ENCODE peak calls at places on chromosomes 7 and 10, in eight cellular contexts. X, Z, O, I, Y, H, G and E are unnamed samples.

GRCh38 chr7:157347217-157347904 is 10.6 kb downstream of the DNAJB6 start:
- DNase-seq in I (peak; percentile 62), Z (peak; percentile 33), X (no peak), G (no peak), H (peak; percentile 80), Y (peak; percentile 74), O (peak; percentile 80), E (no peak)

GRCh38 chr7:124791876-124792446 is 26.4 kb upstream of the GPR37 start:
- DNase-seq in I (no peak), G (no peak), X (no peak), O (no peak), Y (peak; percentile 56), H (no peak), Z (no peak), E (no peak)

GRCh38 chr10:48804740-48805182 is 120.1 kb downstream of the WDFY4 start:
- DNase-seq in O (no peak), X (no peak), Z (no peak), G (no peak), H (no peak), I (no peak), Y (no peak), E (no peak)

GRCh38 chr7:71140264-71140663 is 8.3 kb downstream of the GALNT17 start:
- DNase-seq in X (no peak), O (no peak), I (no peak), Z (no peak), Y (no peak), G (no peak), H (no peak), E (no peak)

GRCh38 chr10:32142646-32143045 is 86.4 kb upstream of the KIF5B start:
- DNase-seq in I (no peak), Z (no peak), O (peak; percentile 16), Y (no peak), G (no peak), X (no peak), H (no peak), E (no peak)

GRCh38 chr7:128174391-128174790 is 66.7 kb upstream of the LEP start:
- DNase-seq in O (no peak), G (no peak), Y (no peak), H (no peak), Z (no peak), I (no peak), X (no peak), E (no peak)

GRCh38 chr7:75639071-75639892 is 99.5 kb downstream of the HIP1 start:
- DNase-seq in H (no peak), G (no peak), X (peak; percentile 94), Y (peak; percentile 21), O (no peak), I (peak; percentile 57), Z (no peak), E (peak; percentile 42)

GRCh38 chr10:31926765-31927596 is 1.6 kb downstream of the ARHGAP12 start:
- DNase-seq in Z (no peak), G (no peak), H (no peak), Y (peak; percentile 26), O (no peak), X (no peak), I (no peak), E (no peak)

GRCh38 chr10:99945286-99945685 is 64.5 kb downstream of the DNMBP start:
- DNase-seq in O (peak; percentile 85), Z (peak; percentile 67), Y (peak; percentile 80), I (peak; percentile 57), G (peak; percentile 47), H (peak; percentile 47), X (no peak), E (no peak)

GRCh38 chr7:118573065-118573464 is 348.6 kb downstream of the ANKRD7 start:
- DNase-seq in X (no peak), H (no peak), Y (no peak), Z (no peak), O (no peak), I (peak; percentile 37), G (peak; percentile 5), E (no peak)

GRCh38 chr10:113213041-113213440 is 263.0 kb downstream of the TCF7L2 start:
- DNase-seq in H (no peak), X (no peak), Z (no peak), O (no peak), G (no peak), I (no peak), Y (no peak), E (no peak)

GRCh38 chr10:91653214-91653875 is 20.5 kb upstream of the PPP1R3C start:
- DNase-seq in O (peak; percentile 52), I (no peak), X (no peak), G (no peak), H (no peak), Y (peak; percentile 91), Z (no peak), E (no peak)

GRCh38 chr10:47054936-47055335 is 143.7 kb downstream of the PTPN20 start:
- DNase-seq in O (no peak), I (no peak), H (no peak), G (no peak), Y (no peak), Z (no peak), X (no peak), E (no peak)

DNA sequence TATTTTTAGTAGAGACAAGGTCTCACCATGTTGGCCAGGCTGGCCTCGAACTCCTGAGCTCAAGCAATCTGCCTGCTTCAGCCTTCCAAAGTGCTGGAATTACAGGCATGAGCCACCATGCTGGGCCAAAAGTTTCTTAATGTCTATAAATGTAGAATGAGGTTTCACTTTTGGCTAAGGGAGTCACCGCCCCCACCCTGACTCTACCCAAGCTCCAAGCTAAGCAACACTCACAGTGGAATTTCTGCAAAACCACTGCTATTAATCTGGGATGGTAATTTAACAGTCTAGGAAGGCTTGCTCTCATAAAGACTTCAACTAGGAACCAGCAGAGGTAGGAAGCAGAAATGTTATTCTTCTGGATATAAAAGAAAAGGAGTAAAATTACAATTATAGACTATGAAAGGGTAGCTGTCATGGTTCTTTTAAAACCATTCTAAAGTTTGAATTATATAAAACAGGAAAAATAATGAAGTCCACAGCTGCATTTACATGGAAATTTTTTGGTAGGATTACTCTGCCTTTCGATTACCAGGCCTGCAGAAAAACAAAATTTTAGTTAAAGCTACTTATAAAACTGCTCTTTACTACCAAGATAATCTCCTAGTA is 211.6 kb downstream of the SFMBT2 start:
- DNase-seq in O (no peak), G (no peak), H (no peak), X (no peak), Z (peak; percentile 3), I (no peak), Y (no peak), E (no peak)
- H3K4me3 ChIP-seq in O (no peak overlapping the region), G (no peak overlapping the region), H (no peak overlapping the region), X (no peak overlapping the region), Z (no peak overlapping the region), I (no peak overlapping the region), Y (no peak overlapping the region), E (no peak overlapping the region)

GRCh38 chr7:100768784-100769183 is 35.4 kb downstream of the ZAN start:
- DNase-seq in Z (no peak), Y (no peak), X (no peak), H (no peak), O (no peak), I (no peak), G (no peak), E (no peak)
- H3K27me3 ChIP-seq in Z (peaks cover 36% of the 10 kb centered on the region), Y (no peaks in the 10 kb centered on the region), X (peaks cover 55% of the 10 kb centered on the region), H (peaks cover 26% of the 10 kb centered on the region), O (peaks cover 3% of the 10 kb centered on the region), I (no peaks in the 10 kb centered on the region), G (no peaks in the 10 kb centered on the region), E (no peaks in the 10 kb centered on the region)

DNA sequence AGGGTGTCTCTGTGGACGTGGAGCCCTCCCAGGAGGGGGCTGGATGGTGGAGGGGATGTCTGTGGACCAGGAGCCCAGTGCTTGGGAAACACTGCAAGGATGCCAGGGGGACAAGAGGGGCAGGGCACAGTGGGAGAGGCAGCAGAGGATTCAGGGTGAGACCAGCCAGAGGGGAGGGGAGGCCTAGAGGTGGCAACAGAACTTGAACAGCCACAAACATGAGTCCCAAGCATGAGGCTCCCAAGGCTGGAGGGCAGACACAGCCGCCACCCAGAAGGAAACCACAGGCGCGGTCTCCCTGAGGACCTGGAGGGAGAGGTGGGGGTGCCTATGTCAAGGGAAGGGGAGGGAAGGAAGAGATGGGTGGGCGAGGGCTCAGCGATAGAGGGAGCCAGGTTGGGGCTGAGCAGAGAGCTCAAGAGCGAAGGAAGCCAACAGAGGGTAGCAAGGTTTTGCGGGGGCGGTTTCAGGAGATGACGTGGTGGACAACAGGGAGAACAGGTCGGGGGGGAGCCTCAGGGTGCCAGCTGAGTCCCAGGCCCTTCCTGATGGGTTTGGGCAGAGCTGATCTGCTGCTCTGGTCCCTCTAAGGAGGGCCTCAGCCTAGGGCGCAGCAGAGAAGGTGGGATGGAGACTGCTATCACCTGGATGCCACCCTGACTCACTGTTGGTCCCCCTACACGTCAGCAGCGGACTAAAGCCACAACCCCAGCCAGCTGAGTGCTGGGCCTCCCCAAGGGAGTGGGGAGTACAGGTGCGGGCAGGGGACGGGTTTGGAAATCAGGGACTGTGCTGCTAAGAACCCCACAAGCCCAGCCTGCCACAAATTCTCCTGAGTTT is 6.7 kb upstream of the PILRA start:
- DNase-seq in I (no peak), Y (no peak), X (no peak), O (no peak), H (no peak), Z (no peak), G (no peak), E (no peak)
- H3K27ac ChIP-seq in I (no peak overlapping the region), Y (no peak overlapping the region), X (no peak overlapping the region), O (no peak overlapping the region), H (no peak overlapping the region), Z (no peak overlapping the region), G (no peak overlapping the region), E (no peak overlapping the region)

GRCh38 chr7:134866581-134866980 is 87.1 kb downstream of the CALD1 start:
- DNase-seq in Z (no peak), I (no peak), X (no peak), H (no peak), O (no peak), G (no peak), Y (no peak), E (no peak)

GRCh38 chr7:134870781-134871180 is 91.3 kb downstream of the CALD1 start:
- DNase-seq in X (no peak), Z (no peak), H (no peak), I (no peak), O (no peak), G (no peak), Y (no peak), E (no peak)

GRCh38 chr7:134859783-134860182 is 80.3 kb downstream of the CALD1 start:
- DNase-seq in Y (no peak), G (no peak), Z (no peak), H (no peak), X (no peak), O (no peak), I (no peak), E (no peak)

GRCh38 chr7:134870156-134870555 is 90.7 kb downstream of the CALD1 start:
- DNase-seq in O (no peak), Y (no peak), X (no peak), H (no peak), I (no peak), G (no peak), Z (no peak), E (no peak)

DNA sequence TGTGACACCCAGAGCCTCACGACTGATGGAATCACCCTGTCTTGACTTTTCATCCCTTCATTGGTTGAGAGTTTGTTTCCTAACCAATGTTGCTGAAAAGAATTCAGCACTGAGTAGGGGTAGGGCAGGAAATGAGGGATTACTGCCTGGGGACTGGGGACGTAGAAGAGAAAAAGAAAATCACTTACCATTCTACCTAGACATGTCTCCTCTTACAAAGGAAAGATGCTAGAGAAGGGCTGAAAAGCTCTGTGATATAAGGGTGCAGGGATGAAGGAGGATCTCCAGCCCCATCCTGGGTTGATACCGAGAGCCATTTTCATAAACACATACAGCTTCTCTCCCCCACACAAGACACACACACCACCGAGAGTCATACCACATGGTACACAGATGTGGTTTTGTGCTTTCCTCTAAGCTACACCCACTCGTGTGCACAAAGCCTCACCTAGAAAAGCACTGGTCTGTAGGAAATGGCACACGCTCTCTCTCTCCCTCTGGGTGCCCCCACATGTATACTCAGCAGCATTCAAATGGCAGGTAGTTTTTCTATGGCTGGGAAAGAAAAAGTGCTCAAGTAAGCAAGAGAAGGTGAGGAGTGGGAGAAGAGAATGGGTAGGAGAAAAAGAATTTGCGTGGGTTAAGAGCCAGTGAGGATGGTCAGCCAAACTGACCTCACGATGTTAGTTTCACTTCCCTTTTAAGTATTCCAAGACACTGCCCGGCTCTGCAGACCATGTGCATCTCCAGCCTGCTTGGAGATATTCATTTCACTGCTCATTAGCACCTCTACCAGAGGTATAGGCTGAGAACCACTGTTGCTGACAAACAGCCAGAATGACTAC is 85.8 kb downstream of the CALD1 start:
- DNase-seq in Y (no peak), Z (no peak), H (no peak), X (no peak), G (no peak), I (no peak), O (peak; percentile 47), E (no peak)
- H3K4me3 ChIP-seq in Y (no peak overlapping the region), Z (peak overlapping the region; percentile 31), H (peak overlapping the region; percentile 34), X (no peak overlapping the region), G (no peak overlapping the region), I (peak overlapping the region; percentile 39), O (peak overlapping the region; percentile 9), E (peak overlapping the region; percentile 63)